ENCODE peak calls at places on chromosome X, in four cellular contexts. Z is CD4-positive, alpha-beta memory T cell; Y is endothelial cell of umbilical vein; N is mesenchymal stem cell. E is an unnamed sample.

GRCh38 chrX:76987381-76987780 is 459.8 kb upstream of the FGF16 start:
- DNase-seq in Z (no peak), Y (no peak), N (no peak), E (peak; percentile 28)

GRCh38 chrX:63434665-63435064 is 83.5 kb upstream of the SPIN4 start:
- DNase-seq in Z (no peak), Y (peak; percentile 85), N (peak; percentile 54), E (peak; percentile 91)

GRCh38 chrX:138128025-138128671 is 562.2 kb downstream of the ZIC3 start:
- DNase-seq in Z (peak; percentile 8), Y (peak; percentile 1), N (peak; percentile 0), E (peak; percentile 75)

GRCh38 chrX:151227637-151228036 is 51.3 kb downstream of the GPR50 start:
- DNase-seq in Z (no peak), Y (no peak), N (no peak), E (no peak)

GRCh38 chrX:31266172-31267076 is 194.6 kb upstream of the FTHL17 start:
- DNase-seq in Z (no peak), Y (peak; percentile 53), N (peak; percentile 50), E (no peak)

GRCh38 chrX:50183891-50184290 is 16.9 kb downstream of the AKAP4 start:
- DNase-seq in Z (no peak), Y (no peak), N (no peak), E (no peak)

GRCh38 chrX:121179972-121180371 is 132.6 kb downstream of the GLUD2 start:
- DNase-seq in Z (no peak), Y (no peak), N (no peak), E (no peak)

GRCh38 chrX:152025656-152026440 is 51.4 kb upstream of the GABRE start:
- DNase-seq in Z (no peak), Y (no peak), N (no peak), E (no peak)

GRCh38 chrX:42664706-42665105 is 113.3 kb downstream of the PPP1R2C start:
- DNase-seq in Z (no peak), Y (no peak), N (no peak), E (no peak)

GRCh38 chrX:45449982-45450381 is 249.3 kb upstream of the DIPK2B start:
- DNase-seq in Z (no peak), Y (no peak), N (no peak), E (peak; percentile 90)

GRCh38 chrX:8927066-8927465 is 106.9 kb downstream of the FAM9B start:
- DNase-seq in Z (no peak), Y (no peak), N (no peak), E (no peak)

GRCh38 chrX:137431693-137432488 is 134.0 kb upstream of the ZIC3 start:
- DNase-seq in Z (no peak), Y (no peak), N (no peak), E (no peak)

GRCh38 chrX:37825225-37825842 is 22.0 kb downstream of the DYNLT3 start:
- DNase-seq in Z (peak; percentile 55), Y (peak; percentile 33), N (peak; percentile 37), E (peak; percentile 61)

GRCh38 chrX:50204364-50204899 is at the start of gene CCNB3:
- DNase-seq in Z (peak; percentile 77), Y (peak; percentile 75), N (peak; percentile 78), E (peak; percentile 67)

GRCh38 chrX:112832481-112833095 is 8.0 kb downstream of the AMOT start:
- DNase-seq in Z (no peak), Y (no peak), N (no peak), E (peak; percentile 47)

GRCh38 chrX:80876877-80877276 is 67.2 kb upstream of the BRWD3 start:
- DNase-seq in Z (peak; percentile 32), Y (peak; percentile 8), N (peak; percentile 25), E (peak; percentile 56)

GRCh38 chrX:148422531-148422930 is 77.9 kb upstream of the AFF2 start:
- DNase-seq in Z (no peak), Y (no peak), N (no peak), E (no peak)

GRCh38 chrX:17553451-17553850 is 178.5 kb downstream of the NHS start:
- DNase-seq in Z (no peak), Y (peak; percentile 85), N (peak; percentile 4), E (peak; percentile 83)

GRCh38 chrX:102659790-102660757 is 8.8 kb downstream of the GPRASP1 start:
- DNase-seq in Z (peak; percentile 73), Y (peak; percentile 74), N (peak; percentile 73), E (no peak)

GRCh38 chrX:148501121-148502066 is 977 bp downstream of the AFF2 start:
- DNase-seq in Z (no peak), Y (no peak), N (no peak), E (no peak)

GRCh38 chrX:25873196-25873595 is 264.9 kb upstream of the MAGEB18 start:
- DNase-seq in Z (no peak), Y (peak; percentile 30), N (no peak), E (peak; percentile 16)

GRCh38 chrX:19883878-19884277 is 3.5 kb downstream of the SH3KBP1 start:
- DNase-seq in Z (no peak), Y (no peak), N (no peak), E (peak; percentile 76)

GRCh38 chrX:140775211-140775610 is 65.7 kb downstream of the LINC00632 start:
- DNase-seq in Z (no peak), Y (no peak), N (no peak), E (no peak)

GRCh38 chrX:15241258-15241657 is 28.6 kb downstream of the ASB9 start:
- DNase-seq in Z (no peak), Y (no peak), N (no peak), E (no peak)

GRCh38 chrX:149371984-149372383 is 133.1 kb downstream of the IDS start:
- DNase-seq in Z (no peak), Y (no peak), N (no peak), E (no peak)

GRCh38 chrX:39726810-39727209 is 370.9 kb downstream of the BCOR start:
- DNase-seq in Z (no peak), Y (peak; percentile 43), N (peak; percentile 73), E (no peak)

GRCh38 chrX:19554786-19555185 is 39.5 kb upstream of the MAP3K15 start:
- DNase-seq in Z (no peak), Y (no peak), N (peak; percentile 8), E (peak; percentile 8)

GRCh38 chrX:19782419-19782818 is 105.0 kb downstream of the SH3KBP1 start:
- DNase-seq in Z (no peak), Y (no peak), N (no peak), E (no peak)

GRCh38 chrX:75746891-75747639 is 38.0 kb downstream of the MAGEE2 start:
- DNase-seq in Z (peak; percentile 4), Y (no peak), N (peak; percentile 8), E (peak; percentile 22)

GRCh38 chrX:46553935-46554334 is 8.7 kb upstream of the ZNF674 start:
- DNase-seq in Z (no peak), Y (no peak), N (no peak), E (no peak)

GRCh38 chrX:132480581-132481203 is 8.1 kb downstream of the MBNL3 start:
- DNase-seq in Z (peak; percentile 49), Y (peak; percentile 80), N (peak; percentile 85), E (peak; percentile 60)

GRCh38 chrX:7149421-7149820 is 1.5 kb upstream of the PUDP start:
- DNase-seq in Z (no peak), Y (no peak), N (peak; percentile 24), E (no peak)

GRCh38 chrX:121733514-121733913 is 686.1 kb downstream of the GLUD2 start:
- DNase-seq in Z (no peak), Y (no peak), N (no peak), E (peak; percentile 5)

GRCh38 chrX:129779747-129780146 is at the start of gene SASH3:
- DNase-seq in Z (peak; percentile 61), Y (no peak), N (no peak), E (no peak)

GRCh38 chrX:19811807-19812604 is 75.4 kb downstream of the SH3KBP1 start:
- DNase-seq in Z (no peak), Y (no peak), N (peak; percentile 68), E (no peak)

GRCh38 chrX:41684138-41684537 is 4.6 kb upstream of the GPR34 start:
- DNase-seq in Z (no peak), Y (peak; percentile 85), N (no peak), E (peak; percentile 6)

GRCh38 chrX:41543022-41543421 is 95.9 kb downstream of the NYX start:
- DNase-seq in Z (no peak), Y (no peak), N (no peak), E (no peak)

GRCh38 chrX:151754042-151754419 is 19.5 kb downstream of the CNGA2 start:
- DNase-seq in Z (no peak), Y (no peak), N (no peak), E (peak; percentile 59)

GRCh38 chrX:10611441-10612090 is 8.8 kb downstream of the MID1 start:
- DNase-seq in Z (no peak), Y (peak; percentile 25), N (no peak), E (peak; percentile 38)
- H3K4me3 ChIP-seq in Z (no peak overlapping the region), Y (peak overlapping the region; percentile 26), N (no peak overlapping the region), E (peak overlapping the region; percentile 58)

GRCh38 chrX:71909956-71910355 is 689 bp upstream of the NHSL2 start:
- DNase-seq in Z (no peak), Y (no peak), N (peak; percentile 42), E (no peak)
- H3K4me3 ChIP-seq in Z (no peak overlapping the region), Y (no peak overlapping the region), N (peak overlapping the region; percentile 71), E (no peak overlapping the region)

GRCh38 chrX:123629502-123629901 is 103.3 kb downstream of the THOC2 start:
- DNase-seq in Z (no peak), Y (no peak), N (no peak), E (no peak)
- H3K4me3 ChIP-seq in Z (no peak overlapping the region), Y (no peak overlapping the region), N (no peak overlapping the region), E (no peak overlapping the region)

GRCh38 chrX:135522132-135522530 is 1.7 kb downstream of the INTS6L start:
- DNase-seq in Z (no peak), Y (no peak), N (no peak), E (no peak)

GRCh38 chrX:135521405-135522131 is 1.1 kb downstream of the INTS6L start:
- DNase-seq in Z (peak; percentile 86), Y (peak; percentile 87), N (peak; percentile 93), E (peak; percentile 81)

GRCh38 chrX:135520022-135520552 is 373 bp upstream of the INTS6L start:
- DNase-seq in Z (no peak), Y (no peak), N (peak; percentile 67), E (no peak)

GRCh38 chrX:135520553-135521404 is at the start of gene INTS6L:
- DNase-seq in Z (peak; percentile 88), Y (peak; percentile 91), N (peak; percentile 94), E (peak; percentile 77)

DNA sequence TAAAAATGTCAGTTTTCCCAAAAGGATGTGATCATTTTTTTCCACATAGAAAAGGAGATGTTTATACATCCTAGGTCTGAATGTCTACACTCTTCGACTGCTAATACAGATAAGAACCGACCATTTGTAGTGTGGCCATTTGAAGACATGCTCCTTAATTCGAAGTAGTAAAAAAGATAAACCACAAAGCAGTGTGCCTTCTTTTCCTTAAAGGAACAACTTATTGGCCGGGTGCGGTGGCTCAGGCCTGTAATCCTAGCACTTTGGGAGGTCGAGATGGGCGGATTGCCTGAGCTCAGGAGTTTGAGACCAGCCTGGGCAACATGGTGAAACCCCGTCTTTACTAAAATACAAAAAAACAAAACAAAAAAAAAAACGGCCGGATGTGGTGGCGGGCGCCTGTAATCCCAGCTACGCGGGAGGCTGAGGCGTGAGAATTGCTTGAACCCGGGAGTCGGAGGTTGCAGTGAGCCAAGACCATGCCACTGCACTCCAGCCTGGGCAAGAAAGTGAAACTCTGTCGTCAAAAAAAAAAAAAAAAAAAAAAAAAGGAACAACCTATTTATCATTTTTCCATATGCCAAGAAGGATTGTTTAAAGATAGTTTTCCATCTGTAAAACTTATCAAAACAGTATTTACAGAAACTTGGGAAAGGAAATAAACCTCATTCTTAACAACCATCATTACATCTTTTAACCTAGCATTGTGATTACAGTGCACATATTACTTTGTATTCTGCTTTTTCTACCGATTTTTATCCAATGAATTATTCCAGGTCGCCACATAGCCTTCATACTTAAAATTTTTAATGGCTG is 2.6 kb downstream of the INTS6L start:
- DNase-seq in Z (no peak), Y (no peak), N (peak; percentile 4), E (no peak)
- H3K4me3 ChIP-seq in Z (peak overlapping the region; percentile 58), Y (peak overlapping the region; percentile 54), N (peak overlapping the region; percentile 83), E (no peak overlapping the region)

E was measured in PC-3.